ENCODE peak calls at places on chromosomes 2 and 18, in eight cellular contexts. W, T, S, B, D, I, C and V are unnamed samples.

GRCh38 chr2:70371753-70372152 is 69.9 kb upstream of the FAM136A start:
- DNase-seq in W (no peak), D (no peak), S (peak; percentile 33), I (peak; percentile 86), C (no peak), T (no peak), B (peak; percentile 85), V (no peak)

GRCh38 chr2:2827237-2827636 is 496.2 kb upstream of the MYT1L start:
- DNase-seq in S (no peak), C (no peak), W (no peak), D (no peak), B (no peak), I (no peak), T (no peak), V (no peak)

GRCh38 chr2:241309684-241310117 is 5.8 kb downstream of the HDLBP start:
- DNase-seq in W (peak; percentile 66), I (peak; percentile 51), T (no peak), B (no peak), D (no peak), S (peak; percentile 56), C (peak; percentile 81), V (no peak)

GRCh38 chr2:190742431-190742830 is 93.5 kb downstream of the NAB1 start:
- DNase-seq in S (no peak), D (no peak), C (no peak), T (no peak), B (no peak), I (no peak), W (no peak), V (no peak)

GRCh38 chr2:190170673-190171072 is 108.1 kb upstream of the MSTN start:
- DNase-seq in I (no peak), W (no peak), D (no peak), B (no peak), S (no peak), C (no peak), T (no peak), V (no peak)

GRCh38 chr2:40230717-40231300 is 221.1 kb downstream of the SLC8A1 start:
- DNase-seq in S (no peak), I (peak; percentile 48), D (no peak), W (no peak), B (no peak), C (no peak), T (no peak), V (no peak)

GRCh38 chr2:202098336-202098735 is 25.3 kb downstream of the KIAA2012 start:
- DNase-seq in T (no peak), D (no peak), S (no peak), B (no peak), W (no peak), I (no peak), C (no peak), V (no peak)

GRCh38 chr2:209629622-209630021 is 142.0 kb upstream of the UNC80 start:
- DNase-seq in D (no peak), B (no peak), C (no peak), T (no peak), W (no peak), S (peak; percentile 71), I (peak; percentile 57), V (no peak)

GRCh38 chr2:110170102-110170501 is 34.7 kb downstream of the NPHP1 start:
- DNase-seq in C (no peak), D (no peak), S (no peak), B (no peak), W (no peak), T (no peak), I (no peak), V (no peak)

GRCh38 chr2:44965684-44966083 is 24.2 kb downstream of the SIX3 start:
- DNase-seq in D (no peak), B (no peak), I (no peak), T (no peak), C (no peak), W (no peak), S (no peak), V (no peak)

GRCh38 chr2:216286616-216287231 is 85.6 kb downstream of the MARCHF4 start:
- DNase-seq in T (no peak), C (no peak), S (peak; percentile 23), B (no peak), I (peak; percentile 34), W (no peak), D (no peak), V (no peak)

GRCh38 chr18:58251416-58251815 is 207.4 kb downstream of the NEDD4L start:
- DNase-seq in S (no peak), I (peak; percentile 53), C (no peak), B (no peak), T (no peak), D (no peak), W (no peak), V (no peak)

GRCh38 chr2:6290626-6291025 is 575.1 kb downstream of the CMPK2 start:
- DNase-seq in B (no peak), I (no peak), T (no peak), C (no peak), D (no peak), S (no peak), W (no peak), V (no peak)

GRCh38 chr2:240593703-240594451 is 7.3 kb downstream of the CAPN10 start:
- DNase-seq in W (peak; percentile 44), D (no peak), C (no peak), T (no peak), I (no peak), B (no peak), S (no peak), V (no peak)

GRCh38 chr2:100394111-100394641 is 23.3 kb downstream of the CHST10 start:
- DNase-seq in C (no peak), W (no peak), T (no peak), S (no peak), B (no peak), D (no peak), I (no peak), V (no peak)

GRCh38 chr18:13366977-13367892 is 148.7 kb downstream of the LDLRAD4 start:
- DNase-seq in S (no peak), I (no peak), T (no peak), W (no peak), C (no peak), B (no peak), D (no peak), V (no peak)

GRCh38 chr2:41020318-41020717 is 568.4 kb upstream of the SLC8A1 start:
- DNase-seq in B (no peak), S (no peak), D (no peak), W (no peak), T (no peak), C (no peak), I (no peak), V (no peak)

GRCh38 chr2:185404578-185404977 is 334.0 kb upstream of the FSIP2 start:
- DNase-seq in I (no peak), T (no peak), S (no peak), D (no peak), B (no peak), C (no peak), W (no peak), V (no peak)

GRCh38 chr2:203097735-203098134 is 83.1 kb downstream of the NBEAL1 start:
- DNase-seq in D (no peak), T (no peak), S (no peak), C (no peak), B (peak; percentile 22), W (no peak), I (no peak), V (no peak)

GRCh38 chr2:222318026-222318711 is 19.4 kb upstream of the PAX3 start:
- DNase-seq in D (no peak), T (peak; percentile 81), W (no peak), C (peak; percentile 52), B (peak; percentile 61), S (peak; percentile 86), I (peak; percentile 76), V (no peak)

GRCh38 chr2:223538920-223539440 is 63.2 kb downstream of the SCG2 start:
- DNase-seq in I (no peak), S (no peak), C (no peak), T (peak; percentile 77), W (no peak), B (no peak), D (no peak), V (no peak)

GRCh38 chr2:161122772-161123530 is 37.3 kb upstream of the TANK start:
- DNase-seq in C (peak; percentile 31), B (peak; percentile 85), I (peak; percentile 90), T (no peak), D (no peak), S (peak; percentile 86), W (no peak), V (peak; percentile 76)

GRCh38 chr2:144510206-144510991 is 9.5 kb downstream of the ZEB2 start:
- DNase-seq in I (peak; percentile 91), S (peak; percentile 32), D (no peak), B (no peak), W (no peak), T (no peak), C (no peak), V (peak; percentile 81)

GRCh38 chr18:23918395-23919032 is 96.0 kb upstream of the TTC39C start:
- DNase-seq in D (no peak), C (peak; percentile 89), S (peak; percentile 64), T (peak; percentile 74), B (peak; percentile 48), I (peak; percentile 70), W (no peak), V (peak; percentile 72)

GRCh38 chr2:3287896-3288295 is 89.7 kb downstream of the EIPR1 start:
- DNase-seq in D (no peak), S (no peak), B (no peak), C (no peak), T (no peak), I (no peak), W (no peak), V (no peak)

GRCh38 chr2:26650713-26651457 is 9.7 kb upstream of the CIB4 start:
- DNase-seq in T (no peak), W (no peak), I (peak; percentile 28), S (no peak), D (no peak), B (no peak), C (no peak), V (no peak)

GRCh38 chr18:51153659-51154371 is 43.7 kb downstream of the MEX3C start:
- DNase-seq in D (no peak), S (no peak), I (no peak), B (no peak), C (peak; percentile 55), T (no peak), W (peak; percentile 81), V (no peak)

GRCh38 chr2:54866179-54866578 is 142.7 kb downstream of the EML6 start:
- DNase-seq in I (peak; percentile 10), T (no peak), B (no peak), W (no peak), S (no peak), D (no peak), C (no peak), V (no peak)

GRCh38 chr18:21230436-21230835 is 11.6 kb upstream of the GREB1L start:
- DNase-seq in I (peak; percentile 61), B (no peak), T (no peak), W (no peak), C (no peak), D (no peak), S (no peak), V (no peak)

GRCh38 chr18:7558769-7559168 is 8.3 kb upstream of the PTPRM start:
- DNase-seq in I (no peak), T (no peak), W (no peak), C (no peak), D (no peak), B (no peak), S (no peak), V (no peak)

GRCh38 chr2:148554459-148555247 is 89.9 kb upstream of the EPC2 start:
- DNase-seq in D (no peak), W (no peak), C (no peak), B (no peak), S (peak; percentile 18), T (no peak), I (peak; percentile 76), V (no peak)

GRCh38 chr18:58638446-58638845 is 9.6 kb upstream of the ALPK2 start:
- DNase-seq in C (no peak), T (no peak), S (no peak), B (no peak), I (no peak), D (no peak), W (no peak), V (no peak)

GRCh38 chr2:1891147-1891546 is 146.8 kb upstream of the PXDN start:
- DNase-seq in I (no peak), W (no peak), C (no peak), S (no peak), T (no peak), B (no peak), D (no peak), V (no peak)

GRCh38 chr2:28368417-28368798 is 24.2 kb upstream of the FOSL2 start:
- DNase-seq in D (no peak), W (no peak), B (no peak), T (no peak), I (no peak), C (no peak), S (no peak), V (no peak)